ENCODE peak calls at places on chromosomes 1 and 21, in ten cellular contexts. Z, A, K, P, M, D, U, O, G and Q are unnamed samples.

GRCh38 chr1:245383396-245384330 is 228.9 kb downstream of the KIF26B start:
- DNase-seq in A (no peak), G (no peak), K (no peak), P (no peak), U (no peak), M (no peak), Z (no peak), D (no peak), O (no peak), Q (no peak)

GRCh38 chr1:16208270-16208987 is 4.0 kb downstream of the ARHGEF19 start:
- DNase-seq in Z (peak), A (no peak), K (peak), G (peak), P (no peak), D (no peak), O (no peak), M (no peak), U (no peak), Q (no peak)

GRCh38 chr1:240337795-240338194 is 246.1 kb downstream of the FMN2 start:
- DNase-seq in P (no peak), D (no peak), K (no peak), U (no peak), M (peak), Z (peak), O (no peak), A (peak), G (peak), Q (no peak)

GRCh38 chr1:225816643-225817538 is 7.0 kb downstream of the EPHX1 start:
- DNase-seq in K (no peak), D (no peak), A (peak), O (no peak), G (no peak), Z (peak), P (no peak), M (peak), U (no peak), Q (peak)

GRCh38 chr1:83026745-83027144 is 972.2 kb downstream of the TTLL7 start:
- DNase-seq in P (no peak), O (no peak), D (no peak), G (peak), A (peak), K (no peak), M (peak), Z (peak), U (no peak), Q (no peak)

GRCh38 chr1:173383341-173383740 is 93.8 kb upstream of the PRDX6 start:
- DNase-seq in A (no peak), M (peak), O (no peak), D (no peak), P (no peak), G (peak), Z (peak), U (no peak), K (no peak), Q (no peak)

GRCh38 chr1:231571904-231572303 is 43.4 kb downstream of the TSNAX start:
- DNase-seq in M (no peak), G (no peak), K (no peak), Z (no peak), D (no peak), P (no peak), A (no peak), O (no peak), U (no peak), Q (no peak)

GRCh38 chr1:196380311-196380710 is 227.9 kb downstream of the KCNT2 start:
- DNase-seq in U (no peak), G (no peak), P (no peak), M (peak), K (no peak), O (no peak), D (no peak), Z (no peak), A (no peak), Q (no peak)

GRCh38 chr1:197783510-197783948 is 8.2 kb upstream of the DENND1B start:
- DNase-seq in O (no peak), G (peak), Z (peak), K (no peak), A (peak), M (peak), U (no peak), D (no peak), P (no peak), Q (no peak)

GRCh38 chr1:168137515-168137821 is 738 bp upstream of the GPR161 start:
- DNase-seq in M (no peak), O (no peak), Z (no peak), A (no peak), D (no peak), G (no peak), U (no peak), K (no peak), P (no peak), Q (no peak)

GRCh38 chr1:62066713-62067112 is 127.9 kb upstream of the L1TD1 start:
- DNase-seq in Z (no peak), K (no peak), O (no peak), U (no peak), P (no peak), A (no peak), G (no peak), D (no peak), M (no peak), Q (no peak)

GRCh38 chr1:165313906-165314305 is 42.6 kb downstream of the LMX1A start:
- DNase-seq in M (no peak), Z (no peak), O (no peak), K (no peak), U (no peak), D (no peak), G (no peak), P (no peak), A (no peak), Q (no peak)

GRCh38 chr21:39441502-39442475 is 3.8 kb downstream of the LCA5L start:
- DNase-seq in G (peak), D (no peak), U (peak), O (peak), Z (peak), M (peak), P (no peak), K (no peak), A (peak), Q (no peak)

GRCh38 chr1:222817529-222817928 is 2.7 kb downstream of the DISP1 start:
- DNase-seq in A (peak), K (no peak), O (peak), M (peak), P (no peak), U (no peak), G (peak), D (no peak), Z (peak), Q (no peak)

GRCh38 chr1:9613625-9614299 is 25.1 kb downstream of the TMEM201 start:
- DNase-seq in P (no peak), M (no peak), U (no peak), G (no peak), A (no peak), Z (no peak), K (no peak), O (no peak), D (no peak), Q (no peak)

GRCh38 chr1:94025383-94026340 is 95.3 kb downstream of the ABCA4 start:
- DNase-seq in M (peak), A (peak), O (peak), D (no peak), K (no peak), P (no peak), U (peak), G (peak), Z (peak), Q (no peak)

GRCh38 chr1:172978595-172978994 is 72.1 kb downstream of the TNFSF18 start:
- DNase-seq in P (no peak), O (no peak), U (no peak), G (no peak), D (no peak), A (no peak), M (no peak), Z (no peak), K (no peak), Q (no peak)

GRCh38 chr1:170247751-170248521 is 102.2 kb downstream of the NTMT2 start:
- DNase-seq in G (no peak), Z (no peak), P (no peak), U (no peak), D (no peak), K (no peak), O (peak), M (peak), A (no peak), Q (no peak)

GRCh38 chr1:110771245-110772022 is 96.7 kb upstream of the KCNA3 start:
- DNase-seq in M (no peak), G (no peak), P (no peak), D (no peak), O (no peak), K (no peak), U (no peak), A (no peak), Z (no peak), Q (no peak)

GRCh38 chr1:25195835-25196234 is 36.5 kb downstream of the SYF2 start:
- DNase-seq in O (no peak), Z (no peak), G (no peak), P (no peak), M (no peak), A (no peak), K (no peak), D (no peak), U (no peak), Q (no peak)

GRCh38 chr1:30610917-30611316 is 112.5 kb downstream of the MATN1 start:
- DNase-seq in U (no peak), A (no peak), O (no peak), P (no peak), K (no peak), G (no peak), Z (no peak), M (no peak), D (no peak), Q (no peak)

GRCh38 chr1:79005945-79006344 is 585 bp downstream of the ADGRL4 start:
- DNase-seq in Z (peak), P (no peak), U (no peak), O (no peak), A (peak), M (peak), K (no peak), D (no peak), G (peak), Q (no peak)

GRCh38 chr1:67825596-67825995 is 7.7 kb downstream of the GNG12 start:
- DNase-seq in M (no peak), K (no peak), Z (no peak), U (no peak), D (no peak), G (no peak), P (no peak), O (no peak), A (no peak), Q (no peak)

GRCh38 chr1:9455487-9456237 is 83.6 kb upstream of the SLC25A33 start:
- DNase-seq in D (peak), K (peak), G (peak), U (peak), O (peak), A (peak), Z (peak), M (peak), P (peak), Q (peak)

GRCh38 chr1:234844479-234845031 is 234.6 kb upstream of the IRF2BP2 start:
- DNase-seq in D (no peak), K (no peak), Z (no peak), M (peak), U (no peak), G (peak), A (no peak), P (no peak), O (peak), Q (no peak)

GRCh38 chr21:41361053-41361785 is 608 bp upstream of the MX2 start:
- DNase-seq in D (no peak), G (no peak), U (no peak), A (no peak), Z (no peak), O (no peak), M (no peak), K (no peak), P (no peak), Q (peak)

GRCh38 chr1:46767649-46768282 is 31.1 kb upstream of the CYP4B1 start:
- DNase-seq in D (no peak), M (no peak), A (no peak), U (no peak), G (no peak), K (no peak), Z (no peak), P (no peak), O (no peak), Q (no peak)

GRCh38 chr1:155964193-155964592 is 14.2 kb downstream of the ARHGEF2 start:
- DNase-seq in U (no peak), M (no peak), D (no peak), Z (no peak), G (no peak), K (no peak), O (no peak), P (no peak), A (no peak), Q (no peak)

GRCh38 chr21:37710555-37711293 is 205.5 kb downstream of the KCNJ6 start:
- DNase-seq in M (no peak), D (no peak), U (no peak), O (no peak), P (no peak), A (peak), G (peak), Z (no peak), K (no peak), Q (no peak)

GRCh38 chr1:41485605-41486004 is 1.1 kb upstream of the EDN2 start:
- DNase-seq in M (peak), G (peak), A (peak), P (no peak), D (no peak), O (no peak), Z (peak), K (no peak), U (no peak), Q (peak)

GRCh38 chr1:68213843-68214242 is 18.5 kb downstream of the WLS start:
- DNase-seq in D (no peak), P (no peak), O (no peak), G (peak), K (no peak), M (peak), A (peak), U (peak), Z (peak), Q (no peak)

GRCh38 chr1:53378061-53378460 is 50.2 kb upstream of the LRP8 start:
- DNase-seq in Z (no peak), D (no peak), A (no peak), G (no peak), U (no peak), M (no peak), O (no peak), P (no peak), K (no peak), Q (peak)

GRCh38 chr1:116290085-116290670 is 82.9 kb upstream of the ATP1A1 start:
- DNase-seq in O (no peak), A (no peak), D (no peak), K (no peak), G (peak), Z (peak), P (no peak), M (peak), U (no peak), Q (no peak)

GRCh38 chr21:33069994-33070811 is at the start of gene OLIG1:
- DNase-seq in P (peak), G (peak), O (peak), A (no peak), U (peak), Z (peak), M (peak), D (no peak), K (peak), Q (peak)

GRCh38 chr1:22043175-22043769 is 9.2 kb upstream of the CDC42 start:
- DNase-seq in O (peak), A (no peak), M (no peak), D (no peak), Z (no peak), U (no peak), G (no peak), K (no peak), P (no peak), Q (peak)

GRCh38 chr1:171226757-171227370 is 21.4 kb upstream of the FMO1 start:
- DNase-seq in M (peak), U (peak), A (peak), O (peak), D (no peak), P (no peak), Z (peak), G (peak), K (no peak), Q (no peak)